ENCODE peak calls at places on chromosomes 5 and 9, in four cellular contexts. M is H7, T is heart left ventricle, K is dorsolateral prefrontal cortex. O is an unnamed sample.
A peak's percentile ranks its signal among the peaks of the same experiment; 100 is the strongest.

GRCh38 chr9:134332266-134332665 is 6.0 kb downstream of the RXRA start:
- DNase-seq in M (no peak), K (no peak), T (no peak), O (no peak)

GRCh38 chr5:16976625-16977008 is 40.5 kb upstream of the MYO10 start:
- DNase-seq in K (no peak), T (no peak), M (no peak), O (no peak)

GRCh38 chr5:111394580-111394979 is 117.8 kb downstream of the STARD4 start:
- DNase-seq in T (no peak), K (no peak), M (no peak), O (no peak)

GRCh38 chr5:88190106-88190834 is 78.4 kb downstream of the TMEM161B start:
- DNase-seq in K (no peak), T (no peak), M (no peak), O (no peak)

GRCh38 chr5:173882632-173883031 is 5.5 kb upstream of the CPEB4 start:
- DNase-seq in K (no peak), T (no peak), M (no peak), O (no peak)

GRCh38 chr5:148909001-148909400 is 82.6 kb downstream of the ADRB2 start:
- DNase-seq in T (no peak), K (no peak), M (no peak), O (no peak)

GRCh38 chr9:134476256-134476941 is 150.1 kb downstream of the RXRA start:
- DNase-seq in M (no peak), T (no peak), K (no peak), O (no peak)

GRCh38 chr5:13735686-13736085 is 208.8 kb downstream of the DNAH5 start:
- DNase-seq in K (no peak), M (no peak), T (no peak), O (no peak)

GRCh38 chr5:6115866-6116265 is 262.5 kb downstream of the MED10 start:
- DNase-seq in T (no peak), M (no peak), K (no peak), O (no peak)

GRCh38 chr5:92552206-92553160 is 1028.5 kb downstream of the NR2F1-AS1 start:
- DNase-seq in M (no peak), K (no peak), T (no peak), O (no peak)

GRCh38 chr5:43171926-43172325 is 20.1 kb upstream of the NIM1K start:
- DNase-seq in M (no peak), K (no peak), T (no peak), O (no peak)

GRCh38 chr5:72363146-72363802 is 43.1 kb downstream of the PTCD2 start:
- DNase-seq in T (no peak), K (no peak), M (no peak), O (no peak)

GRCh38 chr5:60382761-60383160 is 317.2 kb downstream of the DEPDC1B start:
- DNase-seq in M (no peak), K (no peak), T (no peak), O (no peak)

GRCh38 chr9:89639961-89640360 is 35.1 kb downstream of the GADD45G start:
- DNase-seq in M (no peak), T (no peak), K (no peak), O (no peak)

GRCh38 chr9:89641980-89642379 is 37.2 kb downstream of the GADD45G start:
- DNase-seq in T (no peak), K (no peak), M (no peak), O (no peak)

GRCh38 chr9:89639367-89639795 is 34.6 kb downstream of the GADD45G start:
- DNase-seq in M (no peak), K (no peak), T (peak; percentile 82), O (no peak)

GRCh38 chr9:89640391-89640790 is 35.6 kb downstream of the GADD45G start:
- DNase-seq in M (no peak), T (peak; percentile 74), K (no peak), O (no peak)

DNA sequence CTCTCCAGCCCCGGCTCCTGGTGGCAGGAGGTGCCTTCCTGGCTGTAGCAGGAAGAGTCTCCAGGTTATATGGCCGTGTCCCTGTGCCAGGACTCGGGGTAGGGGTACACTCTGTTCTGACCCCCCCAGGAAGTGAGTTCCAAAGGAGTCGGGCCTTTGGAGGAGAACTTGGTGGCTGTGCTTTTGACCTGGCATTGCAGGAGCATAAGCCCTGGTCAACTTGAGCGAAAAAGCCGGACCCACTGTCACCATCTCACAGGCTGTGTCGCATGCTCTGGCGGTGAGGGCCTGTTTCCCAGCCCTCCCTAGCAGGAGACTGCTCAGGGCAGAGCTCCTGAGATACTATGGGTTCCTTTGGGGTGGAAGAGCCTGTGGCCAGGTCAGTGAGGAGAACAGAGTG is 36.0 kb downstream of the GADD45G start:
- DNase-seq in T (no peak), M (no peak), K (no peak), O (no peak)
- H3K27me3 ChIP-seq in T (no peaks in the 10 kb centered on the region), M (no peaks in the 10 kb centered on the region), K (no peaks in the 10 kb centered on the region), O (no peaks in the 10 kb centered on the region)

DNA sequence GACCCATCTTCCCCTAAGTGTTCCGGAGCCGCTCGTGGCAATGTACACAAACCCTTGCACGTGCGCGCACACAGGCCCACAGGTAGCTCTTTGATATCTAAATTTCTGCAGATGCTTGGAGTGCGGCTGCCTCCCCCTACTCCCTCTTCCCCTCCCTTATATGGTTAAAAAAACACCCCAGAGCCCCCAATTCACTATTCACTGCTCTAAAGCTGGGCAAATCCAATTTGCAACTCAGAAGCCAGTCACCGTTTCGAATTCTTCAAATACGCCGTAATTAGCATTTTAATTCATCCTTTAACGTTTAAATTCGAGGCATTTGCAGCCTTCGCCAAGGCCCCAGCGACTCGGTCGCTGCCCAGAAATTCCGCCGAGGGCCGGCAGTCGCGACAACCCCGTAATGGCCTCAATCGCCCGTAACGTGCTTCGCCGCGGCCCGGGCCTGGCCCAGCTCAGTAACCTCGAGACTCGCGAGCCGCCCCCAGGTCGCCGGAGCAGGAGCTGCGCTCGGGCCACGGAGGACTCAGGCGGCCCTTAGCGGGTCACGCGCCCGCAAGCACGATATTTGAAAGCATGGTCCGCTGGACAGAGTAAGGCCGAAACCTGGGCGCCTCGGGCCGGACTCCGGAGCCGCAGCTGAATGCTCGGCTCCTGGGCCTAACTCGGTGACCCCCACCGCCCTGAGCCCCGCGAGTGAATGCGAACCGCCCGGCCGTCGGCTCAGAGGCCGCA is 1.3 kb downstream of the IRX2 start:
- DNase-seq in M (peak; percentile 76), T (no peak), K (no peak), O (no peak)
- H3K27me3 ChIP-seq in M (peaks cover 66% of the 10 kb centered on the region), T (peaks cover 95% of the 10 kb centered on the region), K (peaks cover 95% of the 10 kb centered on the region), O (peaks cover 72% of the 10 kb centered on the region)

GRCh38 chr5:54326662-54327145 is 16.3 kb upstream of the ARL15 start:
- DNase-seq in K (no peak), M (no peak), T (no peak), O (no peak)

GRCh38 chr5:54323462-54323861 is 13.1 kb upstream of the ARL15 start:
- DNase-seq in K (no peak), M (no peak), T (no peak), O (no peak)

GRCh38 chr5:54325610-54326311 is 15.4 kb upstream of the ARL15 start:
- DNase-seq in M (no peak), K (no peak), T (no peak), O (no peak)

GRCh38 chr5:54324651-54325271 is 14.4 kb upstream of the ARL15 start:
- DNase-seq in T (no peak), M (no peak), K (no peak), O (no peak)

DNA sequence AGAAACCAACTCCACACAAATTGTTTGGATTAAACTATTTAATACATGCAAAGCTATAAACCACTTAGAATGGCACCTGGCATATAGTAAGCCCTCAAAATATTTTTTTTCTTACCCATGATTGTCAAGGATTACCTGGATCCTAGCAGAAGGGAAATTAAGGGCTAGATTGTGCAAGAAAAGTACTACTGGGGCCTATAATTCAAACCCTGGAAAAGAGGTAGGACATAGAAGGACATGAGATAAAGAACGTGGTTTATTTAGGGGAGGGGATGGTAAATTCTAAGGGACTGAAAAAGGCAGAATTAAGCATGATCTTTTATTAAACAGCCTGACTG is 14.9 kb upstream of the ARL15 start:
- DNase-seq in T (no peak), K (no peak), M (no peak), O (no peak)
- H3K27me3 ChIP-seq in T (no peaks in the 10 kb centered on the region), K (no peaks in the 10 kb centered on the region), M (no peaks in the 10 kb centered on the region), O (peaks cover 4% of the 10 kb centered on the region)

GRCh38 chr5:170571331-170571731 is 67.5 kb downstream of the KCNIP1 start:
- DNase-seq in T (no peak), M (no peak), K (no peak), O (no peak)

GRCh38 chr5:170572453-170572852 is 68.6 kb downstream of the KCNIP1 start:
- DNase-seq in K (no peak), T (no peak), M (no peak), O (no peak)

GRCh38 chr5:170570492-170570891 is 66.7 kb downstream of the KCNIP1 start:
- DNase-seq in K (no peak), M (no peak), T (no peak), O (no peak)

GRCh38 chr5:170571885-170572284 is 68.1 kb downstream of the KCNIP1 start:
- DNase-seq in K (no peak), T (no peak), M (no peak), O (no peak)

DNA sequence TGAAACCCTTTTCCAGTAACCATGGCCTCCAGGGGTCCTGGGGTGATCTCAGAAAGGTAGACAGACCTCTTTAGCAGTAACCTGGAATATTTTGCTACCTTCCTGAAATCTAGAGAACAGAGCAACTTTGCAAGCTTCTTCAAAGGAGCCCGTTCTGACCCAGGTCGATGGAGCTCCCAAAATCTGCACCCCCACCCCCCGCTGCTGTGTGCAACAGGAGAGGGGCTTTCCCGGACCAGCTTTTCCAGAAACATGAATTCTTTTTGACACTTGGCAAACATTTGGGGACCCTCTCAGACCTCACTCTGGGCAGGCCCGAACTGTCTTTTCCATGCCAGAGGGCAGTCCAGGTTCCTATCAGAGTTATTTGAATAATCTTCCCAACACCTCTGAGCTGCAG is 65.3 kb downstream of the KCNIP1 start:
- DNase-seq in M (no peak), T (no peak), K (no peak), O (no peak)
- H3K27me3 ChIP-seq in M (no peaks in the 10 kb centered on the region), T (peaks cover 10% of the 10 kb centered on the region), K (no peaks in the 10 kb centered on the region), O (peaks cover 13% of the 10 kb centered on the region)